ENCODE peak calls at places on chromosomes 7 and 10, in eight cellular contexts. One of them, this sample, is unnamed. For H3K4me1 and H3K9me3, the result is how much of the 10 kb centered on the place peaks cover.

GRCh38 chr7:41006591-41006990 is 696.3 kb downstream of the INHBA start:
- DNase-seq in A549: no peak
- DNase-seq in heart right ventricle: no peak
- DNase-seq in neuronal stem cell: no peak
- DNase-seq in IMR-90: peak
- DNase-seq in fibroblast of lung: peak
- DNase-seq in iPS DF 6.9: no peak
- DNase-seq in transverse colon: no peak
- DNase-seq in this sample: no peak

GRCh38 chr10:99964791-99965190 is 45.0 kb downstream of the DNMBP start:
- DNase-seq in A549: no peak
- DNase-seq in heart right ventricle: no peak
- DNase-seq in neuronal stem cell: no peak
- DNase-seq in IMR-90: peak
- DNase-seq in fibroblast of lung: peak
- DNase-seq in iPS DF 6.9: no peak
- DNase-seq in transverse colon: no peak
- DNase-seq in this sample: no peak

GRCh38 chr7:63040336-63040735 is 958.3 kb upstream of the ZNF722 start:
- DNase-seq in A549: no peak
- DNase-seq in heart right ventricle: no peak
- DNase-seq in neuronal stem cell: no peak
- DNase-seq in IMR-90: no peak
- DNase-seq in fibroblast of lung: no peak
- DNase-seq in iPS DF 6.9: no peak
- DNase-seq in transverse colon: no peak
- DNase-seq in this sample: no peak

GRCh38 chr10:69716711-69717560 is 84.8 kb upstream of the COL13A1 start:
- DNase-seq in A549: peak
- DNase-seq in heart right ventricle: no peak
- DNase-seq in neuronal stem cell: peak
- DNase-seq in IMR-90: peak
- DNase-seq in fibroblast of lung: peak
- DNase-seq in iPS DF 6.9: no peak
- DNase-seq in transverse colon: peak
- DNase-seq in this sample: peak

GRCh38 chr7:137961200-137962177 is 40.4 kb downstream of the CREB3L2 start:
- DNase-seq in A549: no peak
- DNase-seq in heart right ventricle: no peak
- DNase-seq in neuronal stem cell: no peak
- DNase-seq in IMR-90: peak
- DNase-seq in fibroblast of lung: no peak
- DNase-seq in iPS DF 6.9: no peak
- DNase-seq in transverse colon: no peak
- DNase-seq in this sample: no peak

GRCh38 chr7:122675011-122675410 is 23.9 kb downstream of the RNF133 start:
- DNase-seq in A549: no peak
- DNase-seq in heart right ventricle: no peak
- DNase-seq in neuronal stem cell: no peak
- DNase-seq in IMR-90: no peak
- DNase-seq in fibroblast of lung: no peak
- DNase-seq in iPS DF 6.9: no peak
- DNase-seq in transverse colon: no peak
- DNase-seq in this sample: no peak

GRCh38 chr10:132292972-132293415 is 14.8 kb downstream of the STK32C start:
- DNase-seq in A549: no peak
- DNase-seq in heart right ventricle: no peak
- DNase-seq in neuronal stem cell: no peak
- DNase-seq in IMR-90: no peak
- DNase-seq in fibroblast of lung: no peak
- DNase-seq in iPS DF 6.9: no peak
- DNase-seq in transverse colon: peak
- DNase-seq in this sample: no peak

GRCh38 chr7:99579956-99580777 is 17.9 kb upstream of the TMEM225B start:
- DNase-seq in A549: no peak
- DNase-seq in heart right ventricle: peak
- DNase-seq in neuronal stem cell: peak
- DNase-seq in IMR-90: peak
- DNase-seq in fibroblast of lung: peak
- DNase-seq in iPS DF 6.9: peak
- DNase-seq in transverse colon: peak
- DNase-seq in this sample: no peak

GRCh38 chr10:37856881-37857286 is 526 bp downstream of the ZNF248 start:
- DNase-seq in A549: no peak
- DNase-seq in heart right ventricle: peak
- DNase-seq in neuronal stem cell: no peak
- DNase-seq in IMR-90: no peak
- DNase-seq in fibroblast of lung: peak
- DNase-seq in iPS DF 6.9: no peak
- DNase-seq in transverse colon: peak
- DNase-seq in this sample: peak

GRCh38 chr7:100895956-100896742 is 461 bp upstream of the ACHE start:
- DNase-seq in A549: no peak
- DNase-seq in heart right ventricle: peak
- DNase-seq in neuronal stem cell: no peak
- DNase-seq in IMR-90: no peak
- DNase-seq in fibroblast of lung: no peak
- DNase-seq in iPS DF 6.9: no peak
- DNase-seq in transverse colon: peak
- DNase-seq in this sample: peak

GRCh38 chr7:106062521-106062931 is 49.6 kb downstream of the SYPL1 start:
- DNase-seq in A549: no peak
- DNase-seq in heart right ventricle: no peak
- DNase-seq in neuronal stem cell: no peak
- DNase-seq in IMR-90: no peak
- DNase-seq in fibroblast of lung: no peak
- DNase-seq in iPS DF 6.9: no peak
- DNase-seq in transverse colon: no peak
- DNase-seq in this sample: no peak

DNA sequence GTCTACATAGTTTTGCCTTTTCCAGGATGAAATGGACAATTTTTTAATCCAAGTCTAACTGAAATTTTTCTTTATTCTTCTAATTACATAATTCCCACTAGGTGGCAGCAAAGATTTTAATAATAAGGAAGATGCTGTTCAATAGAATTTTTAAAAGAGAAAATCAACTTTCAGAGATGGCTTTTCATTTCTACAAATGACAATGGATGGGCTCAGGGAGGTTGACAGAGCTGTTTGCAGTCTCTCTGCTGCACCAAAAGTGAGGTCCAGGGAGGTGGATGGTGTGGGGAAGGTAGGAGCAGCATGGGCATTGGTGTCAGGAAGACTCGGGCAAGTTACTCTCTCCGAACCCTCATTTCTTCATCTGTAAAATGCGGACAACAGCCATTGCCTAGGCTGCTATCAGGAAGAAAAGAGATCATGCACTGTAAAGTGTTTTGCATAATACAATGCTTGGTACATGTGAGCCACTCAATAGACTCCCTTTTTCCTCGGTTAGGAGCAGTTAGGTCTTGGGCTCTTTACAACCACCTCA is 107.3 kb downstream of the ABLIM1 start:
- DNase-seq in A549: peak
- DNase-seq in heart right ventricle: no peak
- DNase-seq in neuronal stem cell: no peak
- DNase-seq in IMR-90: peak
- DNase-seq in fibroblast of lung: peak
- DNase-seq in iPS DF 6.9: no peak
- DNase-seq in transverse colon: no peak
- DNase-seq in this sample: no peak
- H3K4me3 ChIP-seq in A549: no peak
- H3K4me3 ChIP-seq in heart right ventricle: peak
- H3K4me3 ChIP-seq in neuronal stem cell: no peak
- H3K4me3 ChIP-seq in IMR-90: peak
- H3K4me3 ChIP-seq in fibroblast of lung: peak
- H3K4me3 ChIP-seq in iPS DF 6.9: no peak
- H3K4me3 ChIP-seq in transverse colon: no peak
- H3K4me3 ChIP-seq in this sample: no peak

DNA sequence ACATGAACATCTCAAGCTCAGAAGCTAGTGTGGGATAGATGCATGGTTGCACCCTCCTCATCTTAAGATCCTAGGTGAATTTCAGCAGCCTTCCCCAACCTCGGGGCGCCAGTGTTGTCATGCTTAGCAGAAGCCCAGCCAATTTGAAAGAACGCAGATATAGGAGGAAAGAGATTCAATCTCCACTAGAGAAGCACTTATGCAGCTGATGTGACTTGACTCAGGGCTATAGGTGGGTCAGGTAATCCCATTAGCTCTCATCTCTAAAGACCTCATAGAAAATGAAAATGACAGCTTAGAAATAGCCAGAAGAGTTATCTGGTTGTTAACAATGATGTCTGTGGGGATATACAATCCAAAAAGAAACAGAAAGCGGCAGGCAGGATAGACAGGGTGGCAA is 310.5 kb downstream of the GPAM start:
- DNase-seq in A549: no peak
- DNase-seq in heart right ventricle: no peak
- DNase-seq in neuronal stem cell: no peak
- DNase-seq in IMR-90: no peak
- DNase-seq in fibroblast of lung: no peak
- DNase-seq in iPS DF 6.9: no peak
- DNase-seq in transverse colon: no peak
- DNase-seq in this sample: no peak
- H3K4me1 ChIP-seq in A549: under half
- H3K4me1 ChIP-seq in heart right ventricle: under half
- H3K4me1 ChIP-seq in neuronal stem cell: under half
- H3K4me1 ChIP-seq in IMR-90: under half
- H3K4me1 ChIP-seq in fibroblast of lung: under half
- H3K4me1 ChIP-seq in iPS DF 6.9: under half
- H3K4me1 ChIP-seq in transverse colon: under half
- H3K4me1 ChIP-seq in this sample: under half

DNA sequence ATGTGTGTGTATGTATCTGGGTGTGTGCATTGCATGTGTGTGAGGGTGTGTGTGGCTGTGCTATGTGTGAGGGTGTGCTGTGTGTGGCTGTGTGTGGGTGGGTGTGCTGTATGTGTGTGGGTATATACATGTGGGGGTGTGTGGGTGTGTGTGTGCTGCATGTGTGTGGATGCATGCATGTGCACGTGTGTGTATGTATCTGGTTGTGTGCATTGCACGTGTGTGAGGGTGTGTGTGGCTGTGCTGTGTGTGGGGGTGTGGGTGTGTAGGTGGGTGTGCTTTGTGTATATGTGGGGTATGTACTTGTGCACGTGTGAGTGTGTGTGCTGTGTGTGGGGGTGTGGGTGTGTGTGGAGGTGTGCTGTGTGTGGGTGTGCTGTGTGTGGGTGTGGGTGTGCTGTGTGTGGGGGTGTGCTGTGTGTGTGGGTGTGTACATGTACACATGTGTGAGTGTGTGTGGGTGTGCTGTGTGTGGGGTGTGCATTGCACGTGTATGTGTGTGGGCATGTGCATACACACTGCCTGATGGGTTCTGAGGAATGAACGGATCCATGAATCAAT is 579.8 kb downstream of the PTPRN2 start:
- DNase-seq in A549: no peak
- DNase-seq in heart right ventricle: no peak
- DNase-seq in neuronal stem cell: no peak
- DNase-seq in IMR-90: no peak
- DNase-seq in fibroblast of lung: no peak
- DNase-seq in iPS DF 6.9: no peak
- DNase-seq in transverse colon: no peak
- DNase-seq in this sample: no peak
- H3K9me3 ChIP-seq in A549: under half
- H3K9me3 ChIP-seq in heart right ventricle: under half
- H3K9me3 ChIP-seq in neuronal stem cell: under half
- H3K9me3 ChIP-seq in IMR-90: under half
- H3K9me3 ChIP-seq in fibroblast of lung: under half
- H3K9me3 ChIP-seq in iPS DF 6.9: under half
- H3K9me3 ChIP-seq in transverse colon: under half
- H3K9me3 ChIP-seq in this sample: under half

GRCh38 chr10:48285710-48286109 is 11.2 kb upstream of the FRMPD2 start:
- DNase-seq in A549: no peak
- DNase-seq in heart right ventricle: no peak
- DNase-seq in neuronal stem cell: no peak
- DNase-seq in IMR-90: no peak
- DNase-seq in fibroblast of lung: no peak
- DNase-seq in iPS DF 6.9: no peak
- DNase-seq in transverse colon: no peak
- DNase-seq in this sample: no peak

GRCh38 chr10:48287417-48288391 is 13.2 kb upstream of the FRMPD2 start:
- DNase-seq in A549: no peak
- DNase-seq in heart right ventricle: peak
- DNase-seq in neuronal stem cell: no peak
- DNase-seq in IMR-90: no peak
- DNase-seq in fibroblast of lung: no peak
- DNase-seq in iPS DF 6.9: no peak
- DNase-seq in transverse colon: no peak
- DNase-seq in this sample: peak

GRCh38 chr10:48282829-48283228 is 8.3 kb upstream of the FRMPD2 start:
- DNase-seq in A549: no peak
- DNase-seq in heart right ventricle: no peak
- DNase-seq in neuronal stem cell: no peak
- DNase-seq in IMR-90: no peak
- DNase-seq in fibroblast of lung: no peak
- DNase-seq in iPS DF 6.9: no peak
- DNase-seq in transverse colon: no peak
- DNase-seq in this sample: no peak

GRCh38 chr10:48286356-48286755 is 11.9 kb upstream of the FRMPD2 start:
- DNase-seq in A549: no peak
- DNase-seq in heart right ventricle: no peak
- DNase-seq in neuronal stem cell: no peak
- DNase-seq in IMR-90: no peak
- DNase-seq in fibroblast of lung: no peak
- DNase-seq in iPS DF 6.9: no peak
- DNase-seq in transverse colon: no peak
- DNase-seq in this sample: no peak

DNA sequence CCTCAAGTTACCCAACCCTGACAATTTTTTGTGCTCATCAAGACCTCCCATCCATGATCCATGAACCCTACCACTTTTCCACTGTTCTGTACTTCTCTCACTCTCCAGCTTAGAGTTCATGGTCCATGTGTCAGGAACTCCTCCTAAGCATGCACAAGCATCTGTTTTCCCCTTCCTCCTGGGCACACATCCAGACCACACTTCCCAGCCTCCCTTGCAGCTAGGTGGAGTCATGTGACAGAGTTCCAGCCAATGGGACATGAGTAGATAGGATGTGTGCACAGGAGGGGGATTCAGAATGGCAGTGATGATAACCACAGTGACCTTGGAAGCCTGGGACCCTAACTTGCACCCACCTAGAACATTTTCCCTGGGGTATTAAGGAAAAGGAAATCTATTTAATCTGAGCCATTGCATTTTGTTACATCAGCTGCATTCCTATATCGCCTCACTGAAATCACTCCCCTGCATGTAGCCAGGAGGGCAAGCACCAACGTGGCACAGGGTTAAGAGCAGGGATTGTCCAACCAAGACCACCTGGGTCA is 9.6 kb upstream of the FRMPD2 start:
- DNase-seq in A549: no peak
- DNase-seq in heart right ventricle: no peak
- DNase-seq in neuronal stem cell: no peak
- DNase-seq in IMR-90: no peak
- DNase-seq in fibroblast of lung: peak
- DNase-seq in iPS DF 6.9: no peak
- DNase-seq in transverse colon: no peak
- DNase-seq in this sample: no peak
- H3K4me3 ChIP-seq in A549: no peak
- H3K4me3 ChIP-seq in heart right ventricle: no peak
- H3K4me3 ChIP-seq in neuronal stem cell: no peak
- H3K4me3 ChIP-seq in IMR-90: no peak
- H3K4me3 ChIP-seq in fibroblast of lung: no peak
- H3K4me3 ChIP-seq in iPS DF 6.9: no peak
- H3K4me3 ChIP-seq in transverse colon: no peak
- H3K4me3 ChIP-seq in this sample: no peak